ENCODE peak calls at places on chromosome 21, in four cellular contexts. P, C, M and Y are unnamed samples.

GRCh38 chr21:42019101-42019605 is 9.0 kb upstream of the ZBTB21 start:
- DNase-seq in C (no peak), M (no peak), P (no peak), Y (no peak)

GRCh38 chr21:42456457-42456856 is 39.6 kb downstream of the RSPH1 start:
- DNase-seq in P (no peak), M (no peak), C (no peak), Y (no peak)

GRCh38 chr21:42102063-42102462 is 30.9 kb downstream of the UMODL1 start:
- DNase-seq in P (no peak), M (no peak), C (no peak), Y (no peak)

GRCh38 chr21:37516998-37517397 is 150.4 kb downstream of the DYRK1A start:
- DNase-seq in C (no peak), P (no peak), M (no peak), Y (no peak)

GRCh38 chr21:20388400-20388799 is 609.8 kb upstream of the NCAM2 start:
- DNase-seq in C (no peak), M (no peak), P (no peak), Y (no peak)

GRCh38 chr21:37915516-37915915 is 741 bp downstream of the KCNJ6 start:
- DNase-seq in C (no peak), M (no peak), P (no peak), Y (no peak)

GRCh38 chr21:17576080-17576835 is 36.4 kb downstream of the BTG3 start:
- DNase-seq in C (no peak), M (no peak), P (no peak), Y (no peak)

GRCh38 chr21:21968810-21969588 is 970.8 kb downstream of the NCAM2 start:
- DNase-seq in C (no peak), M (no peak), P (no peak), Y (no peak)

GRCh38 chr21:31397939-31398338 is 53.9 kb upstream of the TIAM1 start:
- DNase-seq in C (no peak), M (no peak), P (no peak), Y (no peak)

GRCh38 chr21:37758997-37759396 is 157.3 kb downstream of the KCNJ6 start:
- DNase-seq in P (no peak), M (no peak), C (no peak), Y (peak; percentile 13)

GRCh38 chr21:22231013-22231412 is 1232.8 kb downstream of the NCAM2 start:
- DNase-seq in M (no peak), C (no peak), P (no peak), Y (no peak)

GRCh38 chr21:42681296-42682206 is 28.1 kb downstream of the PDE9A start:
- DNase-seq in M (no peak), P (no peak), C (no peak), Y (no peak)

GRCh38 chr21:42091899-42092508 is 20.9 kb downstream of the UMODL1 start:
- DNase-seq in P (no peak), C (no peak), M (no peak), Y (no peak)

GRCh38 chr21:26140185-26140584 is 30.4 kb downstream of the APP start:
- DNase-seq in C (peak; percentile 61), P (no peak), M (no peak), Y (peak; percentile 93)

GRCh38 chr21:26954591-26955214 is 12.2 kb downstream of the ADAMTS5 start:
- DNase-seq in P (no peak), C (no peak), M (no peak), Y (no peak)

GRCh38 chr21:41507521-41508414 is at the start of gene TMPRSS2:
- DNase-seq in M (no peak), C (peak; percentile 70), P (no peak), Y (no peak)

GRCh38 chr21:22438428-22439086 is 1440.3 kb downstream of the NCAM2 start:
- DNase-seq in P (no peak), C (no peak), M (no peak), Y (no peak)

GRCh38 chr21:41411449-41412089 is 14.5 kb upstream of the MX1 start:
- DNase-seq in C (no peak), M (no peak), P (peak; percentile 40), Y (no peak)

GRCh38 chr21:25573409-25574206 is 33.7 kb downstream of the MRPL39 start:
- DNase-seq in M (no peak), C (no peak), P (peak; percentile 81), Y (peak; percentile 83)

GRCh38 chr21:26146681-26147080 is 23.9 kb downstream of the APP start:
- DNase-seq in M (no peak), P (no peak), C (no peak), Y (no peak)

GRCh38 chr21:28714795-28715464 is 277.7 kb downstream of the LTN1 start:
- DNase-seq in M (no peak), P (no peak), C (no peak), Y (peak; percentile 46)

GRCh38 chr21:26686278-26686677 is 113.2 kb upstream of the CYYR1 start:
- DNase-seq in M (no peak), P (no peak), C (no peak), Y (no peak)

GRCh38 chr21:42962360-42963007 is 11.9 kb upstream of the PKNOX1 start:
- DNase-seq in C (no peak), M (no peak), P (no peak), Y (no peak)

GRCh38 chr21:24781146-24781545 is 826.1 kb downstream of the MRPL39 start:
- DNase-seq in C (no peak), P (no peak), M (no peak), Y (no peak)

GRCh38 chr21:28325618-28326017 is 667.1 kb downstream of the LTN1 start:
- DNase-seq in P (no peak), C (no peak), M (no peak), Y (no peak)

GRCh38 chr21:41686664-41687063 is 80.2 kb downstream of the RIPK4 start:
- DNase-seq in C (no peak), P (no peak), M (no peak), Y (no peak)

GRCh38 chr21:20083336-20083735 is 914.9 kb upstream of the NCAM2 start:
- DNase-seq in M (no peak), C (no peak), P (no peak), Y (no peak)

GRCh38 chr21:42851812-42852665 is 27.3 kb downstream of the WDR4 start:
- DNase-seq in M (no peak), C (no peak), P (no peak), Y (no peak)

GRCh38 chr21:41898998-41899397 is 19.9 kb upstream of the PRDM15 start:
- DNase-seq in P (no peak), M (no peak), C (no peak), Y (no peak)

GRCh38 chr21:18368193-18368592 is 35.4 kb downstream of the TMPRSS15 start:
- DNase-seq in M (no peak), P (no peak), C (no peak), Y (no peak)

GRCh38 chr21:42424848-42425602 is 21.3 kb downstream of the UBASH3A start:
- DNase-seq in P (no peak), C (no peak), M (no peak), Y (no peak)

GRCh38 chr21:27422435-27422834 is 455.5 kb upstream of the ADAMTS5 start:
- DNase-seq in P (no peak), M (no peak), C (no peak), Y (no peak)

GRCh38 chr21:28758883-28759242 is 233.8 kb downstream of the LTN1 start:
- DNase-seq in M (no peak), C (no peak), P (no peak), Y (no peak)

GRCh38 chr21:15221799-15222386 is 157.1 kb upstream of the NRIP1 start:
- DNase-seq in P (no peak), M (no peak), C (no peak), Y (peak; percentile 7)

GRCh38 chr21:17002628-17003027 is 510.2 kb upstream of the CXADR start:
- DNase-seq in M (no peak), C (no peak), P (no peak), Y (no peak)

GRCh38 chr21:45854702-45855247 is 126.8 kb upstream of the COL6A1 start:
- DNase-seq in M (no peak), C (no peak), P (no peak), Y (no peak)
- H3K27ac ChIP-seq in M (no peak overlapping the region), C (no peak overlapping the region), P (no peak overlapping the region), Y (peak overlapping the region; percentile 11)

DNA sequence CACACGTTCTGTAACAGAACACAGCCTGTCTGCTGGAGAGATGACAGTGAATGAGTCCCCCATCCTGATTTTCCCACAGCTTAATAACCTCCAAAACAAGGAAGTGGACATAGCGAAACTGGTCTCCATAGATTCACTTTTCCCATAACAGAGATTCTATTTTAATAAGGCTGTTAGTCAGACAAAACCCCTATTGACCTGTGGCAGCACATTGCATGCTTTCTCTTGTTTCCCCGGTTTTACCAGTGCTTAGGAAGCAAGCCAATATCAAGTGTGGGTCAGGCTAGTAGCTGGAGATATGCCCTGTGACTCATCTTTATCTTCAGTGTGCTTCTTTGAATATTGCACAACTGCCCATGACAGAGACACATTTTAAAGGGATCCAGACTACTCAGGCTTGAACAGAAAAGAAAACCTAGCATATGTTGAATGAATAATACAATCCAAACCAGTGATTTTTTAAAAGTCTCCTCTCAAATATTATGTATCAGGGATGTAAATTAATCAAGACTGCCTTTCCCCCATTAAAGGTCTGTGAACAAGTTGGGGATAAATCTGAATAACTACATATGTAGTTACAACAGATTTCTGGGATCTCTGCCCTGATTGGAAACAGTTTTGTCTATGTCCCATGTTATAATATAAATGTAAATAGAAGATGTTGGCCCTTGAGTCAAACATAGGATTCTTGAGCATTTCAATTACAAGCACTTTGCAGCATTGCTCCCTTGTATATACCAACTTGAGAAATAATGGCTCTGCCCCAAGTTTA is 11.9 kb upstream of the CLDN8 start:
- DNase-seq in P (no peak), C (no peak), M (no peak), Y (peak; percentile 2)
- H3K4me3 ChIP-seq in P (no peak overlapping the region), C (no peak overlapping the region), M (no peak overlapping the region), Y (no peak overlapping the region)

GRCh38 chr21:46376231-46376628 is 52.3 kb downstream of the PCNT start:
- DNase-seq in M (no peak), P (no peak), C (no peak), Y (no peak)
- H3K27ac ChIP-seq in M (no peak overlapping the region), P (no peak overlapping the region), C (no peak overlapping the region), Y (no peak overlapping the region)

GRCh38 chr21:44548922-44549321 is 2.4 kb downstream of the KRTAP10-2 start:
- DNase-seq in C (no peak), P (no peak), M (no peak), Y (no peak)
- H3K4me3 ChIP-seq in C (no peak overlapping the region), P (no peak overlapping the region), M (no peak overlapping the region), Y (no peak overlapping the region)

GRCh38 chr21:34670962-34671348 is 2.2 kb downstream of the CLIC6 start:
- DNase-seq in P (no peak), C (no peak), M (no peak), Y (no peak)
- H3K27ac ChIP-seq in P (peak overlapping the region; percentile 81), C (no peak overlapping the region), M (no peak overlapping the region), Y (no peak overlapping the region)

DNA sequence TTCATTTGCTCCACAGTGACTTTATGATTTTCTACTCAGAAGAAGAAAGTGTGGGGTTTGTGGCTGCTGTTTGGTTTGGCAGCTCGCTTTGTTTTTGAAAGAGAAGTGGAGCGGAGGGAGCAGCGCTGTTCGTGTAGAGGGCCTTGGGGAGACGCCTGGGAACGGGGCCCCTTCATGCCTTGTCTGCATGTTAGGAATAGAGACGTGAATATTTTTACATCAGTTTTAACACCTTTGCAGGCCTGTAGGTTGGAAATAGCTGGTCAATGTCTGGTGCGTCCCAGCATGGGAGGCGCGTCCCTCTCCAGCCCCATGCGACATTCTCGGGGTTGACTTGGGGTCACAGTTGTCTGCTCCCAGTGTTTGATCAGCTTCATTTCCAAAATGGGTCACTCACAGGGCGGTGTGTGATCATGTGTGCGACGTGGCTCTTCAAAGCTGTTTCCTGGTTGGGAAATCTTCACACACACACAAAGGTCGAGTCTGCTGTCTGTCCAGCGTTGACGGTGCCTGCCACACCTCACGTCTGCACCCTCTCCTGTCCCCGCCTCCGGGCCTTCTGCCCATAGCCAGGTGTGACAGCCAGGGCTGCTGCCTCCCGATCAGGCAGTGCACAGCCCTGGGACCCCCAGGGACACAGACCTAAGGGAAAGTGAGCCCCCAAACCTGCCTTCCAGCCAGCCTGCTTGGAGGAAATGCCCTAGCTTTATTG is 149.2 kb downstream of the PSMG1 start:
- DNase-seq in M (no peak), C (no peak), P (no peak), Y (no peak)
- H3K4me3 ChIP-seq in M (no peak overlapping the region), C (no peak overlapping the region), P (no peak overlapping the region), Y (no peak overlapping the region)